ENCODE peak calls at places on chromosomes 3 and 15, in six cellular contexts. J, I, T, B, H and C are unnamed samples.

GRCh38 chr3:61562810-61563613 is 1.6 kb downstream of the PTPRG start:
- DNase-seq in T (no peak), B (peak; percentile 77), H (peak; percentile 52), I (peak; percentile 35), J (peak; percentile 55), C (peak; percentile 29)

GRCh38 chr3:134328147-134328591 is 46.1 kb downstream of the AMOTL2 start:
- DNase-seq in I (peak; percentile 93), B (no peak), J (peak; percentile 86), T (peak; percentile 87), H (peak; percentile 89), C (peak; percentile 96)

GRCh38 chr3:152060701-152061100 is 187.3 kb downstream of the SUCNR1 start:
- DNase-seq in I (no peak), H (no peak), B (no peak), J (no peak), T (no peak), C (peak; percentile 36)

GRCh38 chr3:58560771-58561311 is 16.4 kb downstream of the FAM107A start:
- DNase-seq in B (no peak), J (peak; percentile 96), T (peak; percentile 95), H (peak; percentile 96), I (peak; percentile 98), C (peak; percentile 99)

GRCh38 chr3:62755285-62755684 is 119.9 kb downstream of the CADPS start:
- DNase-seq in H (no peak), I (no peak), T (no peak), J (no peak), B (no peak), C (no peak)

GRCh38 chr3:170689218-170689874 is 103.5 kb upstream of the SLC7A14 start:
- DNase-seq in I (peak; percentile 88), H (peak; percentile 90), B (no peak), T (peak; percentile 85), J (peak; percentile 93), C (peak; percentile 97)

GRCh38 chr3:156465222-156465621 is 89.7 kb downstream of the SSR3 start:
- DNase-seq in T (no peak), J (no peak), I (no peak), B (no peak), H (no peak), C (no peak)

GRCh38 chr3:114234739-114235138 is 2.6 kb downstream of the ZNF80 start:
- DNase-seq in J (no peak), H (no peak), T (no peak), I (no peak), B (no peak), C (no peak)

GRCh38 chr3:67349551-67350174 is 304.7 kb downstream of the SUCLG2 start:
- DNase-seq in J (no peak), H (no peak), B (no peak), I (peak; percentile 15), T (peak; percentile 68), C (no peak)

GRCh38 chr3:128348805-128349531 is 117.7 kb downstream of the DNAJB8 start:
- DNase-seq in B (no peak), J (peak; percentile 57), H (peak; percentile 47), T (no peak), I (peak; percentile 13), C (peak; percentile 5)

GRCh38 chr3:38599886-38600285 is 49.6 kb downstream of the SCN5A start:
- DNase-seq in J (no peak), I (no peak), B (no peak), T (no peak), H (no peak), C (no peak)

GRCh38 chr3:48285675-48286074 is 44.8 kb downstream of the ZNF589 start:
- DNase-seq in J (no peak), B (no peak), T (no peak), H (no peak), I (no peak), C (no peak)

GRCh38 chr3:104612218-104612617 is 754.5 kb upstream of the ALCAM start:
- DNase-seq in T (no peak), J (no peak), B (no peak), H (no peak), I (no peak), C (no peak)

GRCh38 chr3:63914312-63914711 is 2.1 kb upstream of the SCAANT1 start:
- DNase-seq in H (peak; percentile 78), B (no peak), T (no peak), J (peak; percentile 83), I (peak; percentile 30), C (peak; percentile 66)

GRCh38 chr15:71889947-71890346 is 79.6 kb downstream of the NR2E3 start:
- DNase-seq in H (no peak), J (no peak), I (no peak), B (no peak), T (no peak), C (no peak)

GRCh38 chr3:152183473-152183872 is 85.3 kb upstream of the MBNL1 start:
- DNase-seq in J (peak; percentile 56), I (peak; percentile 44), T (peak; percentile 43), H (peak; percentile 63), B (no peak), C (no peak)

GRCh38 chr3:13282528-13282985 is 137.6 kb downstream of the NUP210 start:
- DNase-seq in T (no peak), J (no peak), I (no peak), H (no peak), B (no peak), C (no peak)
- H3K4me3 ChIP-seq in T (no peak overlapping the region), J (no peak overlapping the region), I (no peak overlapping the region), H (peak overlapping the region; percentile 44), B (peak overlapping the region; percentile 24), C (no peak overlapping the region)

DNA sequence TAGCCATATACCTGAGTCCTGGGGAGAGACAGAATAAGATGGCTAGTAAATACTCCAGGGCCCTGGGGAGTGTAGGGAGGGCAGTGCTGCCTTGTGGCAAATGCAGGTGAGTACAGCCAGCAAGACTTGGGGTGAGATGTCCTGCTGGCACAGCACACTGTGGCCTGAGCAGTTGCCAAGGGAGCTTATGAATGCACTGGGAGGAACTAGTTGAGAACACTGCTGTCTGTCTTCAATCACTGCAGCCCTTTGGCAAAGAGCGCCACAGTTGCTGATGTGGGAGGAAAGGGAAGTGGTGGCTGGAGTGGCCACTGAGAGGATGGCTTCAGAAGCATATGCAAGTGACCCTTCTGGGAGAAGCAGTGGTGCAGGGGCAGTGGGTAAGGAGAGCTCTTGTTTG is 264.6 kb downstream of the RORA start:
- DNase-seq in I (no peak), H (no peak), J (no peak), B (no peak), T (no peak), C (peak; percentile 34)
- TF ChIP-seq CTCF in I (no peak), H (no peak), J (no peak), B (no peak), T (no peak), C (no peak)

GRCh38 chr3:25992606-25993005 is 202.7 kb downstream of the OXSM start:
- DNase-seq in J (no peak), B (no peak), H (no peak), I (no peak), T (no peak), C (no peak)
- H3K4me3 ChIP-seq in J (no peak overlapping the region), B (no peak overlapping the region), H (no peak overlapping the region), I (no peak overlapping the region), T (no peak overlapping the region), C (no peak overlapping the region)

GRCh38 chr3:65685621-65686020 is 353.1 kb downstream of the MAGI1 start:
- DNase-seq in B (no peak), J (peak; percentile 62), T (peak; percentile 37), I (peak; percentile 51), H (peak; percentile 66), C (peak; percentile 40)

GRCh38 chr3:65687741-65688140 is 351.0 kb downstream of the MAGI1 start:
- DNase-seq in I (no peak), T (no peak), J (no peak), H (no peak), B (no peak), C (no peak)

DNA sequence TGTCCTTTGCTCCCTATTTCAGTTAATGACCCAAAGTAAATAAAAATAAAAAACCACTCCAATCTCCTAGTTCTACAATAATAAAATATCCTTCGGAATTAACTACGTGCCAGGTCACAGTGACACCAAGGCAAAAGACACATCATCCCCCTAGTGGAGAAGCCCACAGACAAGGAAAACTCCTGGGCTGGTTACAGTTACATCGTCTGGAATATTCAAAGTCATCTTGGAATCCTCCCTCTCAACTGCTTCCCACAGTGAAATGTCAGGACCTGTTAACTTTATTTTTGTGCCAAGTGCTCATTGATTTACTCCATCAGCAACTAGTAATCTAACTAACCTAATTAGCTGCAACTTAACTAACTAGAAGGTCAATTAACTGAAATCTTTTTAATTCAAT is 349.3 kb downstream of the MAGI1 start:
- DNase-seq in H (no peak), J (no peak), B (no peak), I (no peak), T (no peak), C (no peak)
- TF ChIP-seq CTCF in H (no peak), J (no peak), B (no peak), I (no peak), T (peak; percentile 42), C (no peak)

DNA sequence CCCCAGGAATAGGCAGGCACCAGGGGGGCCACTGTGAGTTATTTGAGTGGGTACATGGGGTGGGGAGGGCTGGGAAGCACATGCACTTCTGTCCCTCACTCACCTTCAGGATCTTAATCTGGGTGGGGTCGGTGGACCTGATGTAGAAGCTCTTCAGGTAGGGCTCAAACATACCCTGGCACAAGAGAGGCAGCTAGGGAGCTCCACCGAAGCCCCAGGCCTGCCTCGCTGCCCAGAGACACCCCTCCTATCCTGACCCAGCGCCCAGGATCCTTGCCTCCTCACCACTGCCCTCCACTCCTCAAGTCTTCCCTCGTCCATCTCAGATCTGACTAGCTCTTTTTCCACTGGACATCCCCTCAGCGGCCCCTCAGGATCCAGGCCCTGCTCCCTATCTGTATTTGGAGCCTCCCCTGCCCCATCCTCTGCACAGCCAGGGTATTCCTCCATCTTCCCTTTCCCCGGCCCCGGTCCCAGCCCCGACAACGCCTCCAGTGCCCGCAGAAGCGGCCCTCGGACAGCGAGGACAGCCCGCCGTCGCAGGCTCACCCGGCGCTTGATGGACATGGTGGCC is 30.0 kb downstream of the AP3B2 start:
- DNase-seq in J (no peak), I (no peak), T (no peak), H (no peak), B (peak; percentile 13), C (no peak)
- H3K4me3 ChIP-seq in J (no peak overlapping the region), I (no peak overlapping the region), T (no peak overlapping the region), H (peak overlapping the region; percentile 44), B (peak overlapping the region; percentile 24), C (no peak overlapping the region)

GRCh38 chr3:178915365-178915764 is 156.2 kb downstream of the ZMAT3 start:
- DNase-seq in J (no peak), I (no peak), T (no peak), H (no peak), B (no peak), C (no peak)
- TF ChIP-seq CTCF in J (no peak), I (no peak), T (peak; percentile 21), H (no peak), B (no peak), C (no peak)